ENCODE peak calls at places on chromosomes 3 and 15, in six cellular contexts. R is NCI-H345, G is non-pigmented ciliary epithelial cell, E is hepatic stellate cell, V is neural crest cell, U is left cardiac atrium. Q is an unnamed sample.

GRCh38 chr3:44995142-44995770 is 19.2 kb downstream of the EXOSC7 start:
- DNase-seq in R (peak), G (no peak), E (peak), V (no peak), U (peak), Q (no peak)

GRCh38 chr3:138842483-138843188 is 7.9 kb upstream of the PIK3CB start:
- DNase-seq in R (no peak), G (no peak), E (no peak), V (no peak), U (no peak), Q (no peak)

GRCh38 chr15:77037475-77038209 is 33.3 kb downstream of the TSPAN3 start:
- DNase-seq in R (no peak), G (no peak), E (no peak), V (no peak), U (no peak), Q (no peak)

GRCh38 chr3:196585044-196585757 is 16.7 kb downstream of the FBXO45 start:
- DNase-seq in R (no peak), G (no peak), E (no peak), V (no peak), U (no peak), Q (no peak)

GRCh38 chr3:192844366-192844765 is 73.3 kb downstream of the MB21D2 start:
- DNase-seq in R (no peak), G (no peak), E (no peak), V (no peak), U (no peak), Q (no peak)

GRCh38 chr3:195754141-195754540 is 33.4 kb downstream of the MUC20 start:
- DNase-seq in R (no peak), G (no peak), E (no peak), V (no peak), U (peak), Q (no peak)

GRCh38 chr3:138775254-138775595 is 59.5 kb downstream of the PIK3CB start:
- DNase-seq in R (no peak), G (no peak), E (no peak), V (no peak), U (no peak), Q (no peak)

GRCh38 chr15:52050416-52050815 is 31.4 kb downstream of the MAPK6 start:
- DNase-seq in R (no peak), G (no peak), E (peak), V (no peak), U (no peak), Q (no peak)

GRCh38 chr3:47661121-47661752 is 82.6 kb upstream of the CSPG5 start:
- DNase-seq in R (no peak), G (no peak), E (peak), V (no peak), U (no peak), Q (peak)